ENCODE peak calls at places on chromosomes 16 and 17, in five cellular contexts. One of them, this sample, is unnamed.

GRCh38 chr16:71350821-71351557 is 7.5 kb upstream of the CALB2 start:
- DNase-seq in body of pancreas: no peak
- DNase-seq in progenitor cell of endocrine pancreas: no peak
- DNase-seq in astrocyte of the spinal cord: no peak
- DNase-seq in fibroblast of lung: no peak
- DNase-seq in this sample: no peak

GRCh38 chr16:51839697-51840462 is 688.8 kb upstream of the SALL1 start:
- DNase-seq in body of pancreas: no peak
- DNase-seq in progenitor cell of endocrine pancreas: no peak
- DNase-seq in astrocyte of the spinal cord: no peak
- DNase-seq in fibroblast of lung: peak
- DNase-seq in this sample: no peak

GRCh38 chr16:78591682-78592103 is 492.2 kb downstream of the WWOX start:
- DNase-seq in body of pancreas: no peak
- DNase-seq in fibroblast of lung: no peak
- DNase-seq in progenitor cell of endocrine pancreas: no peak
- DNase-seq in astrocyte of the spinal cord: no peak
- DNase-seq in this sample: no peak

GRCh38 chr16:46857261-46857962 is 26.4 kb upstream of the C16orf87 start:
- DNase-seq in progenitor cell of endocrine pancreas: no peak
- DNase-seq in body of pancreas: peak
- DNase-seq in fibroblast of lung: peak
- DNase-seq in astrocyte of the spinal cord: peak
- DNase-seq in this sample: peak

GRCh38 chr16:85663891-85664321 is 24.8 kb downstream of the GINS2 start:
- DNase-seq in progenitor cell of endocrine pancreas: no peak
- DNase-seq in fibroblast of lung: no peak
- DNase-seq in body of pancreas: peak
- DNase-seq in astrocyte of the spinal cord: no peak
- DNase-seq in this sample: no peak

GRCh38 chr16:86319871-86320270 is 190.5 kb upstream of the FOXF1 start:
- DNase-seq in astrocyte of the spinal cord: no peak
- DNase-seq in progenitor cell of endocrine pancreas: no peak
- DNase-seq in fibroblast of lung: no peak
- DNase-seq in body of pancreas: no peak
- DNase-seq in this sample: no peak

GRCh38 chr16:21197115-21197514 is 14.3 kb downstream of the ZP2 start:
- DNase-seq in body of pancreas: no peak
- DNase-seq in progenitor cell of endocrine pancreas: no peak
- DNase-seq in astrocyte of the spinal cord: no peak
- DNase-seq in fibroblast of lung: no peak
- DNase-seq in this sample: no peak

GRCh38 chr17:30556374-30557332 is 79.4 kb downstream of the GOSR1 start:
- DNase-seq in body of pancreas: no peak
- DNase-seq in fibroblast of lung: no peak
- DNase-seq in astrocyte of the spinal cord: no peak
- DNase-seq in progenitor cell of endocrine pancreas: no peak
- DNase-seq in this sample: no peak

GRCh38 chr16:1539720-1540555 is 6.5 kb downstream of the TMEM204 start:
- DNase-seq in astrocyte of the spinal cord: no peak
- DNase-seq in body of pancreas: no peak
- DNase-seq in progenitor cell of endocrine pancreas: no peak
- DNase-seq in fibroblast of lung: no peak
- DNase-seq in this sample: no peak

GRCh38 chr16:1781254-1781653 is 1.1 kb downstream of the SPSB3 start:
- DNase-seq in astrocyte of the spinal cord: no peak
- DNase-seq in body of pancreas: no peak
- DNase-seq in progenitor cell of endocrine pancreas: no peak
- DNase-seq in fibroblast of lung: no peak
- DNase-seq in this sample: no peak

GRCh38 chr17:69470702-69471101 is 56.2 kb downstream of the MAP2K6 start:
- DNase-seq in body of pancreas: no peak
- DNase-seq in progenitor cell of endocrine pancreas: no peak
- DNase-seq in astrocyte of the spinal cord: no peak
- DNase-seq in fibroblast of lung: no peak
- DNase-seq in this sample: no peak

GRCh38 chr17:13395872-13396271 is 205.9 kb downstream of the HS3ST3A1 start:
- DNase-seq in fibroblast of lung: peak
- DNase-seq in progenitor cell of endocrine pancreas: no peak
- DNase-seq in astrocyte of the spinal cord: no peak
- DNase-seq in body of pancreas: no peak
- DNase-seq in this sample: no peak

GRCh38 chr16:749010-749409 is 8.2 kb upstream of the CIAO3 start:
- DNase-seq in body of pancreas: no peak
- DNase-seq in astrocyte of the spinal cord: peak
- DNase-seq in fibroblast of lung: peak
- DNase-seq in progenitor cell of endocrine pancreas: no peak
- DNase-seq in this sample: no peak

GRCh38 chr17:41420134-41420533 is 4.3 kb downstream of the KRT37 start:
- DNase-seq in fibroblast of lung: peak
- DNase-seq in astrocyte of the spinal cord: no peak
- DNase-seq in progenitor cell of endocrine pancreas: no peak
- DNase-seq in body of pancreas: no peak
- DNase-seq in this sample: no peak

GRCh38 chr16:31215287-31216115 is 1.4 kb downstream of the PYDC1 start:
- DNase-seq in body of pancreas: peak
- DNase-seq in fibroblast of lung: peak
- DNase-seq in astrocyte of the spinal cord: peak
- DNase-seq in progenitor cell of endocrine pancreas: peak
- DNase-seq in this sample: peak

GRCh38 chr17:75459590-75460267 is 3.3 kb downstream of the TMEM94 start:
- DNase-seq in body of pancreas: no peak
- DNase-seq in progenitor cell of endocrine pancreas: no peak
- DNase-seq in fibroblast of lung: no peak
- DNase-seq in astrocyte of the spinal cord: no peak
- DNase-seq in this sample: no peak

GRCh38 chr17:63474174-63474913 is 2.5 kb upstream of the ACE start:
- DNase-seq in progenitor cell of endocrine pancreas: no peak
- DNase-seq in astrocyte of the spinal cord: no peak
- DNase-seq in fibroblast of lung: peak
- DNase-seq in body of pancreas: peak
- DNase-seq in this sample: peak

GRCh38 chr17:44794699-44795413 is 35.2 kb downstream of the GJC1 start:
- DNase-seq in progenitor cell of endocrine pancreas: no peak
- DNase-seq in body of pancreas: no peak
- DNase-seq in fibroblast of lung: peak
- DNase-seq in astrocyte of the spinal cord: peak
- DNase-seq in this sample: peak

GRCh38 chr17:78925662-78926555 is 722 bp upstream of the TIMP2 start:
- DNase-seq in fibroblast of lung: peak
- DNase-seq in astrocyte of the spinal cord: peak
- DNase-seq in progenitor cell of endocrine pancreas: no peak
- DNase-seq in body of pancreas: peak
- DNase-seq in this sample: peak

GRCh38 chr16:12238598-12238997 is 262.1 kb downstream of the SNX29 start:
- DNase-seq in progenitor cell of endocrine pancreas: no peak
- DNase-seq in body of pancreas: no peak
- DNase-seq in fibroblast of lung: no peak
- DNase-seq in astrocyte of the spinal cord: no peak
- DNase-seq in this sample: no peak

GRCh38 chr17:44587339-44587738 is 30.1 kb downstream of the FZD2 start:
- DNase-seq in body of pancreas: no peak
- DNase-seq in fibroblast of lung: peak
- DNase-seq in astrocyte of the spinal cord: peak
- DNase-seq in progenitor cell of endocrine pancreas: no peak
- DNase-seq in this sample: peak

GRCh38 chr16:55248058-55248457 is 75.9 kb upstream of the IRX6 start:
- DNase-seq in fibroblast of lung: no peak
- DNase-seq in astrocyte of the spinal cord: no peak
- DNase-seq in body of pancreas: no peak
- DNase-seq in progenitor cell of endocrine pancreas: no peak
- DNase-seq in this sample: no peak

GRCh38 chr16:275041-275621 is 613 bp downstream of the RGS11 start:
- DNase-seq in fibroblast of lung: no peak
- DNase-seq in body of pancreas: no peak
- DNase-seq in progenitor cell of endocrine pancreas: no peak
- DNase-seq in astrocyte of the spinal cord: no peak
- DNase-seq in this sample: no peak

GRCh38 chr17:39027440-39028035 is 60.3 kb upstream of the FBXO47 start:
- DNase-seq in astrocyte of the spinal cord: no peak
- DNase-seq in fibroblast of lung: no peak
- DNase-seq in body of pancreas: no peak
- DNase-seq in progenitor cell of endocrine pancreas: no peak
- DNase-seq in this sample: no peak

GRCh38 chr16:53504161-53504663 is 1.2 kb upstream of the AKTIP start:
- DNase-seq in progenitor cell of endocrine pancreas: peak
- DNase-seq in astrocyte of the spinal cord: peak
- DNase-seq in fibroblast of lung: peak
- DNase-seq in body of pancreas: peak
- DNase-seq in this sample: peak

GRCh38 chr16:27500801-27501200 is 48.9 kb downstream of the GTF3C1 start:
- DNase-seq in progenitor cell of endocrine pancreas: no peak
- DNase-seq in fibroblast of lung: peak
- DNase-seq in body of pancreas: no peak
- DNase-seq in astrocyte of the spinal cord: no peak
- DNase-seq in this sample: no peak

GRCh38 chr17:81076097-81076754 is 41.3 kb downstream of the BAIAP2 start:
- DNase-seq in progenitor cell of endocrine pancreas: no peak
- DNase-seq in body of pancreas: no peak
- DNase-seq in astrocyte of the spinal cord: no peak
- DNase-seq in fibroblast of lung: no peak
- DNase-seq in this sample: no peak

GRCh38 chr17:42821176-42821575 is 2.9 kb downstream of the BECN1 start:
- DNase-seq in astrocyte of the spinal cord: no peak
- DNase-seq in fibroblast of lung: no peak
- DNase-seq in body of pancreas: no peak
- DNase-seq in progenitor cell of endocrine pancreas: no peak
- DNase-seq in this sample: no peak
- TF ChIP-seq CTCF in astrocyte of the spinal cord: no peak
- TF ChIP-seq CTCF in fibroblast of lung: no peak
- TF ChIP-seq CTCF in body of pancreas: no peak
- TF ChIP-seq CTCF in progenitor cell of endocrine pancreas: no peak
- TF ChIP-seq CTCF in this sample: no peak

GRCh38 chr16:23499801-23500200 is 10.5 kb downstream of the GGA2 start:
- DNase-seq in progenitor cell of endocrine pancreas: no peak
- DNase-seq in body of pancreas: peak
- DNase-seq in fibroblast of lung: no peak
- DNase-seq in astrocyte of the spinal cord: no peak
- DNase-seq in this sample: no peak

GRCh38 chr16:23502466-23502865 is 7.8 kb downstream of the GGA2 start:
- DNase-seq in progenitor cell of endocrine pancreas: no peak
- DNase-seq in fibroblast of lung: no peak
- DNase-seq in astrocyte of the spinal cord: no peak
- DNase-seq in body of pancreas: no peak
- DNase-seq in this sample: peak

GRCh38 chr16:23501291-23501690 is 9.0 kb downstream of the GGA2 start:
- DNase-seq in progenitor cell of endocrine pancreas: no peak
- DNase-seq in astrocyte of the spinal cord: no peak
- DNase-seq in fibroblast of lung: no peak
- DNase-seq in body of pancreas: peak
- DNase-seq in this sample: no peak

GRCh38 chr16:23500212-23500865 is 10.0 kb downstream of the GGA2 start:
- DNase-seq in body of pancreas: peak
- DNase-seq in progenitor cell of endocrine pancreas: no peak
- DNase-seq in fibroblast of lung: no peak
- DNase-seq in astrocyte of the spinal cord: no peak
- DNase-seq in this sample: no peak

DNA sequence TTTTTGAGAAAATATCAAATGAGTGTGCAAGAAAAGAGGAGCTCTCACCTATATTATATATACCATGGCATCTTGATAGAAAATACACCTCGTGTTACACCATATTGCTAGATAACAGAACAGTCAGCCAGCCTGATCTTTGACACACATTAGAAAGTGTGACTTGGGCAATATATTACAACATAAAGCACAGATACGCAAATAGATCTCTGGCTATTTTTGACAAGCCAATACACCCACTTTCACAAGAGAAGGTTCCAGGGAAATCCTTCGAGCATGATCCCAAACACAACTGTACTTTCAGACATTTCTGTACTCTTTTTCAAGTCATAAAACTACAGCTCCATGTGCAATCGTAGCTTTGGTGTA is 9.4 kb downstream of the GGA2 start:
- DNase-seq in astrocyte of the spinal cord: no peak
- DNase-seq in fibroblast of lung: no peak
- DNase-seq in progenitor cell of endocrine pancreas: no peak
- DNase-seq in body of pancreas: no peak
- DNase-seq in this sample: no peak
- TF ChIP-seq CTCF in astrocyte of the spinal cord: no peak
- TF ChIP-seq CTCF in fibroblast of lung: no peak
- TF ChIP-seq CTCF in progenitor cell of endocrine pancreas: no peak
- TF ChIP-seq CTCF in body of pancreas: no peak
- TF ChIP-seq CTCF in this sample: no peak

DNA sequence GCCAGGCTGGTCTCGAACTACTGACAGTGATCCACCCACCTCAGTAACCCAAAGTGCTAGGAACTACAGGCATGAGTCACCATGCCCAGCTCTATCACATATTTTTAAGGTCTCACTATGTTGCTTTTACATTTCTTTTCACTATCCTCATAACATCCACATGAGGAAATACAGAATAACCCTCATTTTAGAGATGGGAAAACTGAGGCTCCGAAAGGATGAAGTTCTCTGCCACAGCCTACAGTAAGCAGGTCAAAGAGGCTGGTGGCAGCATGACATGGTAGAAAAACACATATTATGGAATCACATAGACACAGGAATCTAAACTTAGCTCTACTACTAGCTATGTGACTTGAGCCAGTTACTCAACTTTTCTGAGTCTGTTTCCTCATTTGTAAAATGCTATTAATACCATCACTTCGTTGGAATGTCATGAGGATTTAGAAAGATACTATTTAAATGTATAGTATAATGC is 32.2 kb downstream of the APPBP2 start:
- DNase-seq in fibroblast of lung: no peak
- DNase-seq in body of pancreas: no peak
- DNase-seq in astrocyte of the spinal cord: no peak
- DNase-seq in progenitor cell of endocrine pancreas: no peak
- DNase-seq in this sample: no peak
- TF ChIP-seq CTCF in fibroblast of lung: no peak
- TF ChIP-seq CTCF in body of pancreas: no peak
- TF ChIP-seq CTCF in astrocyte of the spinal cord: no peak
- TF ChIP-seq CTCF in progenitor cell of endocrine pancreas: no peak
- TF ChIP-seq CTCF in this sample: no peak

GRCh38 chr17:9434502-9435113 is 141.0 kb downstream of the STX8 start:
- DNase-seq in body of pancreas: no peak
- DNase-seq in astrocyte of the spinal cord: no peak
- DNase-seq in fibroblast of lung: peak
- DNase-seq in progenitor cell of endocrine pancreas: no peak
- DNase-seq in this sample: no peak
- TF ChIP-seq CTCF in body of pancreas: no peak
- TF ChIP-seq CTCF in astrocyte of the spinal cord: no peak
- TF ChIP-seq CTCF in fibroblast of lung: no peak
- TF ChIP-seq CTCF in progenitor cell of endocrine pancreas: no peak
- TF ChIP-seq CTCF in this sample: no peak

This sample was measured in endothelial cell of umbilical vein.